ENCODE peak calls at places on chromosomes 1 and 21, in seven cellular contexts. X, N, W, Q, O, Z and I are unnamed samples.

GRCh38 chr1:3731543-3731942 is 20.7 kb upstream of the CCDC27 start:
- DNase-seq in X (no peak), N (no peak), W (no peak), Q (no peak), O (no peak), Z (no peak), I (no peak)

GRCh38 chr1:56355918-56356317 is 223.4 kb downstream of the PLPP3 start:
- DNase-seq in X (no peak), N (no peak), W (no peak), Q (no peak), O (no peak), Z (no peak), I (no peak)

GRCh38 chr1:40014253-40014706 is 26.2 kb upstream of the CAP1 start:
- DNase-seq in X (no peak), N (no peak), W (no peak), Q (no peak), O (no peak), Z (no peak), I (no peak)

GRCh38 chr1:230114245-230114651 is 47.2 kb downstream of the GALNT2 start:
- DNase-seq in X (no peak), N (no peak), W (no peak), Q (no peak), O (peak; percentile 91), Z (no peak), I (no peak)

GRCh38 chr1:6904476-6905170 is 119.4 kb downstream of the CAMTA1 start:
- DNase-seq in X (no peak), N (peak; percentile 31), W (no peak), Q (no peak), O (no peak), Z (no peak), I (no peak)

GRCh38 chr1:30378023-30378596 is 345.3 kb downstream of the MATN1 start:
- DNase-seq in X (no peak), N (no peak), W (no peak), Q (no peak), O (no peak), Z (no peak), I (no peak)

GRCh38 chr1:7827134-7827955 is 25.5 kb downstream of the UTS2 start:
- DNase-seq in X (no peak), N (no peak), W (peak; percentile 61), Q (no peak), O (peak; percentile 53), Z (no peak), I (no peak)

GRCh38 chr1:42305639-42306038 is 29.4 kb downstream of the FOXJ3 start:
- DNase-seq in X (no peak), N (no peak), W (no peak), Q (no peak), O (peak; percentile 52), Z (no peak), I (no peak)

DNA sequence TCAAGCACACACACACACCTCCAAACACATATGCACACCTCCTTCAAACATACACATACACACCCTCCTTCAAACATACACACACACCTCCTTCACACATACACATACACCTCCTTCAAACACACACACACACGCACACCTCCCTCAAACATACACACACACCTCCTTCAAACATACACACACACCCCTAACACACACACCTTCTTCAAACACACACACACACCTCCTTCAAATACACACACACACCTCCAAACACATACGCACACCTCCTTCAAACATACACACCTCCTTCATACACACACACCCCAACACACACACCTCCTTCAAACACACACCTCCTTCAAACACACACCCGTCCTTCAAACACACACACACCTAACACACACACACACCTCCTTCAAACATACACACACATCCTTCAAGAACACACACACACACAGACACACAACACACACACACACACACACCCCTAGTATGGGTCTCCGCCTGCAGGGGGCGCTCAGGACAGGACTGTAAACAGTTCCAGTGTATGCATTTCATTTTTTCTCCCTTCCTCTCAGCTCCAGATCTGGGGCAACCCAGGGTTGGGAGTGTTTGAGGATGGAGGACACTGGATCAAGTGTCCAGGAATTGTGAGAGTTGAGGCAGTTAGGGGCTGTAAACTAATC is 12.1 kb downstream of the LGR6 start:
- DNase-seq in X (no peak), N (no peak), W (no peak), Q (peak; percentile 14), O (no peak), Z (no peak), I (no peak)
- TF ChIP-seq CTCF in X (no peak), N (no peak), W (no peak), Q (no peak), O (no peak), Z (peak; percentile 24), I (no peak)

GRCh38 chr1:170077926-170078325 is 3.4 kb upstream of the KIFAP3 start:
- DNase-seq in X (no peak), N (no peak), W (no peak), Q (no peak), O (no peak), Z (no peak), I (no peak)
- TF ChIP-seq CTCF in X (no peak), N (no peak), W (no peak), Q (no peak), O (no peak), Z (no peak), I (no peak)

DNA sequence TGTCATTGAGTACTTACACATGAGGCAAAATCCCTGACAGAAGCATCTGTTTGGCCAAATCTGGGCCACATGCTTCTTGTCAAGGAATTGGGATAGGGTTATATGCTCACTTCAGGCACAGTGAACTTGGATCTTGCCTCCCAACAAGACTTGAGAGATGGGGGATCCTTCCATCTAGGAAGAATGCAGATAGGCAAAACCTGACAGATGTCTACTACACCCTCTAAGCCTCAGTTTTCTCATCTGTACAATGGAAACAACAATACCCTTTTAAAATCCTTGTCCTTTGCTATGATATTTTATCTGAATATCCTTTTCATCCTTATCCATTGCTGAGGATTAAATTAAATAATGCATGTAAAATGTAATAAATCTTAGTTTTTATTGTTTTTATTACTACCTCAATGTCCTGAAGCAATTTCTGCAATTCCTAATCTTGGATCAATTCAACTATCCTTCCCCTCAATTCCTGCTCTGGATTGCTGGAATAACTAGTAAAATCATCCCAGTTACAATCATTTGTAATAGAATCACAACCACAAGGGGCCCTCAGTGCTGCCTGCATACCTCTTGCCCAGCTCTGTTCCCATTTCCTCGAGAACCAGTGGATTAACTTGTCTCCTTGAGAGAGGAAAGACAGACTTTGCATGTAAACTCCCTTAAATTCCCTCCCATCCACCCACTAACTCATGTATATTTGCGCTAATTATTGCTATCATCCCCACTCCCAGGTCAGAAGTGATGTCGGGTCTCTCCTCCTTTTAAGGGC is 8.1 kb upstream of the XPR1 start:
- DNase-seq in X (peak; percentile 15), N (no peak), W (no peak), Q (peak; percentile 55), O (peak; percentile 54), Z (no peak), I (peak; percentile 26)
- TF ChIP-seq CTCF in X (peak; percentile 37), N (peak; percentile 16), W (no peak), Q (no peak), O (peak; percentile 57), Z (peak; percentile 26), I (peak; percentile 22)

DNA sequence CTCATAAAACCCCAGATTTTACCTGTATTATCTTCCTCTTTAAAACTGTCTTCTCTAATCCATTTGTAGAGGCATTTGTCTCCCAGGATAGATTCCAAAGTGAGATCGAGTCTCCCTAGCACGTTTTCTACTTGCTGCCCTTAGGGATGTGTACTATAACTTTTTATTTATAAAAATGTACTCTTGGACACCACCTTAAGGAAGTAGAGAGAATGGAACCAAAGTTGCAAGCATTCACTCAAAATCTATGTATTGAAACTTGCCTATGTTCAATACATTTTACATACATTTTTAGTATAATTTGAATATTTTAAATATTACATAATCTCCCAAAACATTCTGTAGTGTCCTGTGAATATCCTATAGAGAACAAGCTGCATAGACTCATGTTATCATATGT is 842 bp upstream of the SPRR2A start:
- DNase-seq in X (no peak), N (no peak), W (no peak), Q (no peak), O (no peak), Z (no peak), I (no peak)
- TF ChIP-seq CTCF in X (peak; percentile 14), N (no peak), W (no peak), Q (no peak), O (no peak), Z (peak; percentile 18), I (no peak)

DNA sequence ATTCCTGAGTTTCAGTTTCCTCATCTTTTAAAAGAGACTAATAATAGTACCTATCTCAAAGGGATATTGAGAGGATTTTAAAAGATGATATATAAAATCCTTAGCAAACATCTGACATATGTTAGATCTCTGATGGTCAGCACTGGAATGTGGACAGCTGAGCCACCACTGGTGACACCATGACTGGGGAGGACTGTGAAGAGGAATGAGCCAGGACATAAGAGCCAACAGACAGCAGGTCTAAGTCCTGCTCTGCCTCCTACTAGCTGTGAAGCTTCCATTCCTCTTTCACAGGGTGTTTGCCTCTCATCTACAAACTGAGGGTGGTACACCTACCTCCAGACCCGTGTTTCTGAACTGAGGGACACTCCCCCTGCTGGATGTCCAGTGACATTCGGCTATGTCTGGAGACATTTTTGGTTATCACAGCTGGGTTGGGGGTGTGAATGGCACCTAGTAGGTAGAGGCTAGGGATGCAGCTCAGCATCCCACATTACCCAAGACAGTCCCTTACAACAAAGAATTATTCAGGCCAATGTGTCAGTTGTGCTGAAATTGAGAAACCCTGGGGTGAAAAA is 109.1 kb upstream of the OLIG2 start:
- DNase-seq in X (peak; percentile 15), N (no peak), W (no peak), Q (no peak), O (no peak), Z (no peak), I (no peak)
- TF ChIP-seq CTCF in X (no peak), N (no peak), W (no peak), Q (no peak), O (peak; percentile 30), Z (no peak), I (peak; percentile 22)

DNA sequence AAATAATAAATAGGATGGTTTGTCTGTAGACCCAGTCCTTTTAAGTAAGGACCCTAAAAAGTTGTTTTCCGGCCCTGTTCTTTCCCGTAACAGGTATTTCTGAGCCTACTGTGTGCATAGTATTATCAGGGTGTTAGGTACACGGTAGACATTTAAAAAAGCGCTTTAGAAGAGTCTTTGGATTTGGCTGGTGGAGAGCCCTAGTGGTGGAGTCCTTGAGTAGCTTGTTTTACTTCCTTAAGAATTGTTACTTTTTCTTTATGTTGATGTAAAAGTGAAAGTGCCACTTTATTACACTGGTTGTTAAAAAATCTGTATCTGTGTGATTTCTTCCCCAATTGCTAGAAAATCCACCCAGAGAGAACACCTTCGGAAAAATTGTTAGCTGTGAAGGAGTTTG is 36.8 kb downstream of the SMYD2 start:
- DNase-seq in X (no peak), N (no peak), W (no peak), Q (no peak), O (no peak), Z (no peak), I (no peak)
- TF ChIP-seq CTCF in X (no peak), N (no peak), W (no peak), Q (no peak), O (peak; percentile 19), Z (no peak), I (no peak)